ENCODE peak calls at places on chromosomes 6 and 20, in four cellular contexts. Z, J, N and S are unnamed samples. For H3K4me1, the result is how much of the 10 kb centered on the place peaks cover.

GRCh38 chr6:160455484-160456213 is 107.5 kb downstream of the SLC22A3 start:
- DNase-seq in J (peak), N (peak), Z (peak), S (peak)

GRCh38 chr6:157953580-157954091 is 28.0 kb upstream of the SYNJ2 start:
- DNase-seq in N (no peak), J (no peak), Z (no peak), S (no peak)

GRCh38 chr6:14799928-14800327 is 445.9 kb upstream of the JARID2 start:
- DNase-seq in J (peak), Z (peak), N (peak), S (peak)

GRCh38 chr6:31730631-31731086 is 1.6 kb upstream of the DDAH2 start:
- DNase-seq in N (peak), J (peak), Z (no peak), S (no peak)

GRCh38 chr20:8043687-8044278 is 24.2 kb upstream of the TMX4 start:
- DNase-seq in Z (no peak), J (no peak), N (peak), S (peak)

GRCh38 chr6:52551483-52552277 is 25.2 kb downstream of the TRAM2 start:
- DNase-seq in Z (peak), N (no peak), J (no peak), S (peak)

GRCh38 chr6:77030929-77031674 is 432.2 kb downstream of the HTR1B start:
- DNase-seq in J (no peak), Z (no peak), N (no peak), S (no peak)

GRCh38 chr20:32456869-32457421 is 98.8 kb downstream of the ASXL1 start:
- DNase-seq in N (no peak), J (peak), Z (no peak), S (peak)

GRCh38 chr20:11168026-11168425 is 494.2 kb upstream of the JAG1 start:
- DNase-seq in N (no peak), J (no peak), Z (no peak), S (no peak)

GRCh38 chr6:3231213-3232016 is 4.0 kb upstream of the TUBB2B start:
- DNase-seq in Z (peak), J (peak), N (no peak), S (peak)

GRCh38 chr6:139114741-139115140 is 20.1 kb upstream of the HECA start:
- DNase-seq in Z (no peak), N (no peak), J (no peak), S (no peak)

GRCh38 chr6:75563032-75563431 is 38.6 kb upstream of the SENP6 start:
- DNase-seq in Z (no peak), N (peak), J (no peak), S (peak)

GRCh38 chr6:148524976-148525375 is 182.3 kb downstream of the SASH1 start:
- DNase-seq in N (no peak), Z (no peak), J (no peak), S (peak)

GRCh38 chr6:168165373-168165772 is 86.4 kb upstream of the FRMD1 start:
- DNase-seq in N (no peak), J (no peak), Z (peak), S (no peak)

GRCh38 chr6:168585441-168585840 is 144.5 kb downstream of the SMOC2 start:
- DNase-seq in J (no peak), Z (no peak), N (no peak), S (no peak)

GRCh38 chr6:7171733-7172132 is 64.0 kb downstream of the RREB1 start:
- DNase-seq in N (peak), Z (no peak), J (no peak), S (no peak)
- H3K4me1 ChIP-seq in N (half or more), Z (under half), J (under half), S (under half)

GRCh38 chr6:38527371-38527770 is 112.4 kb downstream of the BTBD9 start:
- DNase-seq in N (no peak), Z (no peak), J (no peak), S (no peak)
- TF ChIP-seq CTCF in N (no peak), Z (no peak), J (no peak), S (no peak)

GRCh38 chr6:56862415-56863175 is 92.3 kb upstream of the BEND6 start:
- DNase-seq in J (no peak), Z (no peak), N (no peak), S (peak)
- H3K27ac ChIP-seq in J (no peak), Z (no peak), N (no peak), S (no peak)

GRCh38 chr6:13427838-13428527 is 59.4 kb downstream of the GFOD1 start:
- DNase-seq in N (peak), J (no peak), Z (no peak), S (peak)

GRCh38 chr6:13431059-13431656 is 56.2 kb downstream of the GFOD1 start:
- DNase-seq in J (no peak), N (no peak), Z (no peak), S (no peak)

GRCh38 chr6:13428528-13429405 is 58.6 kb downstream of the GFOD1 start:
- DNase-seq in J (no peak), Z (no peak), N (peak), S (no peak)

GRCh38 chr6:13427346-13427745 is 60.1 kb downstream of the GFOD1 start:
- DNase-seq in J (no peak), Z (no peak), N (no peak), S (no peak)

DNA sequence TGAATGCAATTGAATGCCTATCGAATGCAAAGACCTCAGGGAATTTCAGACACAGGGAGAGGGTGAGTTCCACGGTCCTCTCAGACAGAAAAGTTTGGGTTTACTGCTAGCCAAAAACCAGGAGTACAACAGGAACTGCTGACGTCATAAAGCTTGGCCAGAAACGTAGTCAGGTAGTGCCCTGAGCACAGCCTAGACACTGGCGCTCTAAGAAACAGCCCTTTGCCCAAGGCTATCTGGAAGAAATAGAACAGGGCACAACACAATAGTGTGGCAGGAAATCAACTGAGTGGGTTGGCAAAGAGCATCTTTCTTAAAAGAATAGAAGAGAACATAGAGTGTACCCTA is 58.0 kb downstream of the GFOD1 start:
- DNase-seq in Z (peak), N (no peak), J (no peak), S (no peak)
- H3K4me1 ChIP-seq in Z (under half), N (under half), J (under half), S (half or more)

DNA sequence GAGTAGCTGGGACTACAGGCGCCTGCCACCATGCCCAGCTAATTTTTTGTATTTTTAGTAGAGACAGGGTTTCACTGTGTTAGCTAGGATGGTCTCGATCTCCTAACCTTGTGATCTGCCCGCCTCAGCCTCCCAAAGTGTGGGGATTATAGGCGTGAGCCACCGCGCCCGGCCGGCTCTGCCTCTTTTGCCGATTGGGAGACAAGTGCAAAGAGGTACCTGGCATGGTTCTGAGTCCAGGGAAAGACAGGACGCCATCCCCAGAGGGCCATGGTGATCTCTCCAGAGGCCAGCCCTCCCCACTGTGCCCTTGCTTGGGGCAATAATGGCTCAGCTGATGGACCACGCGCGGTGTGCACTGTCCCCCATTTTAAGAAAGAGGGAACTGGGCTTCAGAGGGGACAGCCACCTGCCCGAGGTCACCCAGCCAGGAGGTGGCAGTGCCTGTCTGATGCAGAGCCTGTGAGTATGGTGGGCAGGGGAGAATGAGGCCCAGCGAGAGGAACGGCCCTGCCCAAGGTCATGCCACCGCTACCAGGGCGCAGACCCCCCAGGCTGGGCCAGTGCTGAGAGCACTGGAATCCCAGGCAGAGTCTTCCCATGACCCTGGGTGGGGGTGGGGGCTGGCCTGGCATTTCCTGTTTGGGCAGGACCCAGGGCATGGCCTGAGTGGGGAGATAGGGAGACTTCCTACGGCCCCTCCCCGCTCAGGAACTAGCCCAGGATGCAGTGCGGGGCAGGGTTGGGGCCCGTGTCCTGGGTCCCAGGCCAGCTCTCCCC is 61.0 kb downstream of the SNAI1 start:
- DNase-seq in J (no peak), N (no peak), Z (no peak), S (no peak)
- TF ChIP-seq CTCF in J (no peak), N (no peak), Z (no peak), S (no peak)

GRCh38 chr6:17959317-17959716 is 28.1 kb downstream of the KIF13A start:
- DNase-seq in J (no peak), Z (no peak), N (no peak), S (no peak)

GRCh38 chr6:17966451-17966850 is 21.0 kb downstream of the KIF13A start:
- DNase-seq in N (no peak), J (no peak), Z (no peak), S (no peak)

GRCh38 chr6:17964633-17965032 is 22.8 kb downstream of the KIF13A start:
- DNase-seq in Z (no peak), N (no peak), J (no peak), S (no peak)

GRCh38 chr6:17965397-17965796 is 22.0 kb downstream of the KIF13A start:
- DNase-seq in J (no peak), N (no peak), Z (no peak), S (no peak)

DNA sequence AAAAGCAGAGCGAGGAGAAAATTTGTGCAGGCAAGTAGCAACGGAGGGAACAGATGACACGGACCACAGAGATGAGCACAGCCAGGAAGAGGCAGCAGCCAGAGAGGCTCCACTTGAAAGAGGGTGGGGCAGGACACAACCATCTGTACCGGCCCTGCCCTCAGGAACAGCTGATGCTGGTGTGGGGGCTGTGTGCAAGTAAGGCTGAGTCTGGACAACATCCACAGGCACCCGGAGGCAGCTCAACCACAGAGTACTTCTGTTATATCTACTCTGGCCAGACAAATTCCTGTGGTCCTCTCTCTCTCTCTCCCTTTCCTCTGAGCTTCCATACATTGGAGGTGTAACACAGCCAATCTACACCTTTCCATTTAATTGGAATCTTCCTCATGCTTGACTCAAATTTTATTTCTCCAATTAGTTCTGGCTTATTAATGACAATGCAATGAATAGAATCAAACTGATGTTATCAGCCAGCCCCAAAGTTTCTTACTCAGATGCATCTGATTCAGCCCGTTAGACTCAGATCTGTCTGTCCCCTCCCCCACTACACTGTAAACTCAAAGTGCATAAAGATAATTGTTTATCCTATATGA is 24.9 kb downstream of the KIF13A start:
- DNase-seq in Z (peak), J (peak), N (peak), S (peak)
- H3K27ac ChIP-seq in Z (peak), J (no peak), N (peak), S (peak)

GRCh38 chr20:38969708-38970107 is 7.6 kb downstream of the DHX35 start:
- DNase-seq in J (no peak), Z (no peak), N (no peak), S (no peak)
- H3K4me1 ChIP-seq in J (under half), Z (under half), N (under half), S (under half)

DNA sequence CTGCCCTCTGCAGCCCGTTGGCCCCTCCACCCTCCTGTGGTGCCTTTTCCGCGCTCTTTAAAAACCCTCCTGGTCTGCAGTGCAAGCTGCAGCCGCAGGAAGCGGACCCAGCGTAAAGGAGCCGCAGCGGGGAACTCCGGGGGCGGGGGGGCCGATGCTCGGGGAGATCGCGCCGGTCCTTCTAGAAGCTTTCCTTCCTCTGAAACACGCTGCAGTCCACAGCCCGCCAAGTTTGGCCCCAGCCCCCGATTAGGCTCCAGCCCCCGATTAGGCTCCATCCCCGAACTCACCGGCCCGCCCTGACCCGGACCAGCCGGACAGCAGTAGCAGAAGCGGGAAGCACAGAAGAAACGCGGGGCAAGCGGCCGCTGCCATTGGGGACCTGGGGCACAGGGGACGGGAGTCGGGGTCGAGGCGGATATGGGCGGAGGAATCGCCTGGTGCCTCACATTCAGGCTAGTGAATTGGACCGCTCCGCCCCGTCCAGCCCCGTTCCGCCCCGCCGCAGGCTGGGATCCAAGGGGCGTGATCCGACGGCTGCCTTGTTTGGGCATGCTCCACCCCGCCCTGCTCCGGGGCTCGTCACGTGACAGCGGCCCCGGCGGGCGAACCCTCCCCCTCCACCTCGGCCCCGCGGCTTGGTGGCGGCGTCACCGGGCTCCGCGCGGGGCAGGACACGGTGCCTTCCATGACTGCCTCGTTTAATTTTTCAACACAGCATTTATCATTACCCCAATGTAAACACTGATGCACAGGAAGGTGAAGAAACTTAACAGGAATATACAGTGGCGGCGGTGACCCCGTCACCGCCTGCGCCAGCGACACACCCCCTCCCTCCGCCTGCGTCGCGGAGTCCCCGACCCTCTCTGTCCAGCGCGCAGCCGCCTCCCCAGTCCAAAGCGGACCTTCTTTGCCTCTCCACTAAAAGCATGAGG is 20.3 kb downstream of the RAET1L start:
- DNase-seq in J (peak), N (peak), Z (peak), S (peak)
- TF ChIP-seq CTCF in J (no peak), N (no peak), Z (no peak), S (no peak)

DNA sequence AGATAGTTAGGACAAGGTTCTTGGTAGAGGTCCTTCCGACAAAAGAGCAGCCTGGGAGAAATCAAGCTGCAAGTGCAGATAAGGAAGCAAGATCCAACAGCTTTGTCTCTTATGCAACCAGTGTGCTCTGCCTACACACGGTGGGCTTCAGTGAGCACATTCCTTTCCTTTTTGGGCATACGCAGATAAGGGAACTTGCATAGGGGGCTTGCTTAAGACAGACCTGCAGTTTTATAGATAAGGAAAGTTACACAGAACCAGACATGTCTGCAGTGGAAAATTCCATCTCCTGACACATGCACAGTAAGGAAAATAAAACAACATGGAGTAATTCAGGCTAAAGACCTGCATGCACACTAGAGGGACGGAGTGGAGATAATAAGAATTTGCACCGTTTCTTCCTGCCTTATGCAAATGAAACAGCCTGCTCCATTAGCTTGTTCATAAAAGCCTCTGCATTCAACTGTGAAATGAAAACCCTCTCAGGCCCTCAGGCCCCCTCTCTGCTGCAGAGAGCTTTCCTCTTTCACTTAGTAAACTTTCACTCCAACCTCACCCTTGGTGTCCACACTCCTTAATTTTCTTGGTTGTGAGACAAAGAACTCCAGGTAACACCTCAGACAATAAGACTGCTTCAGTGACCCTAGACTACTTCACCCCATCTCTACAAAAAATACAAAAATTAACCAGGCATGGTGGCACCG is 97.5 kb upstream of the MYLIP start:
- DNase-seq in J (no peak), Z (no peak), N (peak), S (peak)
- H3K27ac ChIP-seq in J (no peak), Z (no peak), N (peak), S (peak)